ENCODE peak calls at places on chromosomes 4 and X, in nine cellular contexts. One of them, this sample, is unnamed.
A peak's percentile ranks its signal among the peaks of the same experiment; 100 is the strongest.

GRCh38 chrX:120463241-120463640 is 5.9 kb downstream of the LAMP2 start:
- DNase-seq in right lobe of liver: no peak
- DNase-seq in T-cell: no peak
- DNase-seq in heart right ventricle: no peak
- DNase-seq in HCT116: no peak
- DNase-seq in left ventricle myocardium inferior: no peak
- DNase-seq in dermis microvascular lymphatic vessel endothelial cell: peak; percentile 69
- DNase-seq in effector memory CD4-positive, alpha-beta T cell: no peak
- DNase-seq in immature natural killer cell: no peak
- DNase-seq in this sample: peak; percentile 33

GRCh38 chr4:123361195-123361861 is 35.3 kb upstream of the SPRY1 start:
- DNase-seq in right lobe of liver: no peak
- DNase-seq in T-cell: no peak
- DNase-seq in heart right ventricle: no peak
- DNase-seq in HCT116: no peak
- DNase-seq in left ventricle myocardium inferior: no peak
- DNase-seq in dermis microvascular lymphatic vessel endothelial cell: peak; percentile 91
- DNase-seq in effector memory CD4-positive, alpha-beta T cell: no peak
- DNase-seq in immature natural killer cell: no peak
- DNase-seq in this sample: peak; percentile 31

GRCh38 chr4:14716622-14717021 is 285.7 kb upstream of the CPEB2 start:
- DNase-seq in right lobe of liver: no peak
- DNase-seq in T-cell: no peak
- DNase-seq in heart right ventricle: no peak
- DNase-seq in HCT116: no peak
- DNase-seq in left ventricle myocardium inferior: no peak
- DNase-seq in dermis microvascular lymphatic vessel endothelial cell: no peak
- DNase-seq in effector memory CD4-positive, alpha-beta T cell: no peak
- DNase-seq in immature natural killer cell: no peak
- DNase-seq in this sample: no peak

GRCh38 chr4:122584517-122584916 is 36.3 kb downstream of the IL21 start:
- DNase-seq in right lobe of liver: no peak
- DNase-seq in T-cell: no peak
- DNase-seq in heart right ventricle: no peak
- DNase-seq in HCT116: no peak
- DNase-seq in left ventricle myocardium inferior: no peak
- DNase-seq in dermis microvascular lymphatic vessel endothelial cell: peak; percentile 80
- DNase-seq in effector memory CD4-positive, alpha-beta T cell: no peak
- DNase-seq in immature natural killer cell: no peak
- DNase-seq in this sample: peak; percentile 74

GRCh38 chr4:142405021-142405991 is 440.8 kb downstream of the INPP4B start:
- DNase-seq in right lobe of liver: peak; percentile 45
- DNase-seq in T-cell: peak; percentile 18
- DNase-seq in heart right ventricle: peak; percentile 67
- DNase-seq in HCT116: no peak
- DNase-seq in left ventricle myocardium inferior: peak; percentile 23
- DNase-seq in dermis microvascular lymphatic vessel endothelial cell: peak; percentile 74
- DNase-seq in effector memory CD4-positive, alpha-beta T cell: peak; percentile 49
- DNase-seq in immature natural killer cell: peak; percentile 21
- DNase-seq in this sample: peak; percentile 96

GRCh38 chr4:36187723-36188333 is 56.5 kb downstream of the ARAP2 start:
- DNase-seq in right lobe of liver: no peak
- DNase-seq in T-cell: no peak
- DNase-seq in heart right ventricle: no peak
- DNase-seq in HCT116: peak; percentile 3
- DNase-seq in left ventricle myocardium inferior: no peak
- DNase-seq in dermis microvascular lymphatic vessel endothelial cell: no peak
- DNase-seq in effector memory CD4-positive, alpha-beta T cell: no peak
- DNase-seq in immature natural killer cell: peak; percentile 37
- DNase-seq in this sample: peak; percentile 13

GRCh38 chrX:9587551-9588096 is 122.8 kb downstream of the TBL1X start:
- DNase-seq in right lobe of liver: no peak
- DNase-seq in T-cell: no peak
- DNase-seq in heart right ventricle: no peak
- DNase-seq in HCT116: no peak
- DNase-seq in left ventricle myocardium inferior: no peak
- DNase-seq in dermis microvascular lymphatic vessel endothelial cell: no peak
- DNase-seq in effector memory CD4-positive, alpha-beta T cell: no peak
- DNase-seq in immature natural killer cell: no peak
- DNase-seq in this sample: no peak

GRCh38 chrX:112614640-112615039 is 65.1 kb downstream of the LHFPL1 start:
- DNase-seq in right lobe of liver: no peak
- DNase-seq in T-cell: no peak
- DNase-seq in heart right ventricle: no peak
- DNase-seq in HCT116: no peak
- DNase-seq in left ventricle myocardium inferior: no peak
- DNase-seq in dermis microvascular lymphatic vessel endothelial cell: no peak
- DNase-seq in effector memory CD4-positive, alpha-beta T cell: no peak
- DNase-seq in immature natural killer cell: no peak
- DNase-seq in this sample: no peak

GRCh38 chr4:117626664-117627063 is 407.6 kb upstream of the NDST3 start:
- DNase-seq in right lobe of liver: no peak
- DNase-seq in T-cell: no peak
- DNase-seq in heart right ventricle: no peak
- DNase-seq in HCT116: no peak
- DNase-seq in left ventricle myocardium inferior: no peak
- DNase-seq in dermis microvascular lymphatic vessel endothelial cell: no peak
- DNase-seq in effector memory CD4-positive, alpha-beta T cell: no peak
- DNase-seq in immature natural killer cell: no peak
- DNase-seq in this sample: peak; percentile 3

GRCh38 chr4:24772061-24772705 is 23.2 kb upstream of the SOD3 start:
- DNase-seq in right lobe of liver: no peak
- DNase-seq in T-cell: no peak
- DNase-seq in heart right ventricle: no peak
- DNase-seq in HCT116: no peak
- DNase-seq in left ventricle myocardium inferior: no peak
- DNase-seq in dermis microvascular lymphatic vessel endothelial cell: no peak
- DNase-seq in effector memory CD4-positive, alpha-beta T cell: no peak
- DNase-seq in immature natural killer cell: no peak
- DNase-seq in this sample: no peak

GRCh38 chrX:44428989-44429627 is 85.6 kb upstream of the EFHC2 start:
- DNase-seq in right lobe of liver: no peak
- DNase-seq in T-cell: no peak
- DNase-seq in heart right ventricle: no peak
- DNase-seq in HCT116: no peak
- DNase-seq in left ventricle myocardium inferior: no peak
- DNase-seq in dermis microvascular lymphatic vessel endothelial cell: no peak
- DNase-seq in effector memory CD4-positive, alpha-beta T cell: no peak
- DNase-seq in immature natural killer cell: no peak
- DNase-seq in this sample: peak; percentile 14

GRCh38 chr4:188113156-188113555 is 3.8 kb upstream of the TRIML2 start:
- DNase-seq in right lobe of liver: no peak
- DNase-seq in T-cell: no peak
- DNase-seq in heart right ventricle: no peak
- DNase-seq in HCT116: no peak
- DNase-seq in left ventricle myocardium inferior: no peak
- DNase-seq in dermis microvascular lymphatic vessel endothelial cell: no peak
- DNase-seq in effector memory CD4-positive, alpha-beta T cell: no peak
- DNase-seq in immature natural killer cell: no peak
- DNase-seq in this sample: peak; percentile 100

GRCh38 chr4:108619372-108620100 is 840 bp upstream of the RPL34 start:
- DNase-seq in right lobe of liver: no peak
- DNase-seq in T-cell: no peak
- DNase-seq in heart right ventricle: no peak
- DNase-seq in HCT116: no peak
- DNase-seq in left ventricle myocardium inferior: no peak
- DNase-seq in dermis microvascular lymphatic vessel endothelial cell: no peak
- DNase-seq in effector memory CD4-positive, alpha-beta T cell: peak; percentile 13
- DNase-seq in immature natural killer cell: no peak
- DNase-seq in this sample: no peak

GRCh38 chr4:138831943-138832342 is 183.6 kb upstream of the NOCT start:
- DNase-seq in right lobe of liver: no peak
- DNase-seq in T-cell: no peak
- DNase-seq in heart right ventricle: no peak
- DNase-seq in HCT116: no peak
- DNase-seq in left ventricle myocardium inferior: no peak
- DNase-seq in dermis microvascular lymphatic vessel endothelial cell: no peak
- DNase-seq in effector memory CD4-positive, alpha-beta T cell: no peak
- DNase-seq in immature natural killer cell: no peak
- DNase-seq in this sample: no peak

GRCh38 chr4:681736-682451 is 7.1 kb downstream of the SLC49A3 start:
- DNase-seq in right lobe of liver: no peak
- DNase-seq in T-cell: no peak
- DNase-seq in heart right ventricle: no peak
- DNase-seq in HCT116: no peak
- DNase-seq in left ventricle myocardium inferior: no peak
- DNase-seq in dermis microvascular lymphatic vessel endothelial cell: no peak
- DNase-seq in effector memory CD4-positive, alpha-beta T cell: peak; percentile 66
- DNase-seq in immature natural killer cell: no peak
- DNase-seq in this sample: no peak